ENCODE peak calls at places on chromosomes 11 and 22, in six cellular contexts. V is GM23338, P is HCT116, A is endothelial cell of umbilical vein, J is H1, Y is HepG2. G is an unnamed sample.

GRCh38 chr11:74487875-74488274 is 5.6 kb downstream of the LIPT2 start:
- DNase-seq in A (no peak), V (peak), Y (peak), J (no peak), P (peak), G (no peak)

GRCh38 chr11:122045181-122045586 is 70.8 kb downstream of the BLID start:
- DNase-seq in J (no peak), A (peak), Y (no peak), V (no peak), P (no peak), G (no peak)

GRCh38 chr11:40689823-40690222 is 769.6 kb downstream of the LRRC4C start:
- DNase-seq in P (no peak), Y (peak), V (no peak), J (no peak), A (no peak), G (no peak)

GRCh38 chr22:32206774-32207758 is 2.2 kb upstream of the RFPL2 start:
- DNase-seq in V (peak), P (peak), A (no peak), J (peak), Y (peak), G (no peak)

GRCh38 chr11:32310218-32310601 is 125.1 kb downstream of the WT1 start:
- DNase-seq in A (no peak), Y (no peak), J (no peak), V (no peak), P (no peak), G (no peak)

GRCh38 chr11:130315354-130315970 is 745 bp upstream of the ZBTB44 start:
- DNase-seq in J (peak), A (no peak), P (no peak), Y (no peak), V (peak), G (no peak)

GRCh38 chr11:71927813-71928738 is at the start of gene XNDC1N:
- DNase-seq in A (peak), Y (peak), J (peak), P (peak), V (peak), G (peak)

GRCh38 chr11:1732421-1733008 is 17.9 kb downstream of the IFITM10 start:
- DNase-seq in Y (no peak), J (no peak), P (no peak), A (no peak), V (no peak), G (no peak)

GRCh38 chr11:102410382-102410784 is 42.2 kb downstream of the TMEM123 start:
- DNase-seq in Y (no peak), V (peak), A (no peak), P (no peak), J (no peak), G (no peak)

GRCh38 chr11:12266943-12267342 is 110.4 kb upstream of the PARVA start:
- DNase-seq in A (no peak), P (no peak), V (peak), Y (no peak), J (no peak), G (no peak)

GRCh38 chr11:114988644-114989043 is 310.3 kb downstream of the NXPE2 start:
- DNase-seq in V (no peak), Y (no peak), A (no peak), P (no peak), J (no peak), G (no peak)
- TF ChIP-seq POLR2AphosphoS5 in V (no peak), Y (no peak), A (no peak), P (no peak), J (no peak), G (no peak)

GRCh38 chr22:24175160-24175808 is 6.0 kb upstream of the SUSD2 start:
- DNase-seq in V (peak), J (peak), P (peak), A (peak), Y (peak), G (no peak)
- TF ChIP-seq EZH2 in V (no peak), J (no peak), P (no peak), A (no peak), Y (no peak), G (no peak)

DNA sequence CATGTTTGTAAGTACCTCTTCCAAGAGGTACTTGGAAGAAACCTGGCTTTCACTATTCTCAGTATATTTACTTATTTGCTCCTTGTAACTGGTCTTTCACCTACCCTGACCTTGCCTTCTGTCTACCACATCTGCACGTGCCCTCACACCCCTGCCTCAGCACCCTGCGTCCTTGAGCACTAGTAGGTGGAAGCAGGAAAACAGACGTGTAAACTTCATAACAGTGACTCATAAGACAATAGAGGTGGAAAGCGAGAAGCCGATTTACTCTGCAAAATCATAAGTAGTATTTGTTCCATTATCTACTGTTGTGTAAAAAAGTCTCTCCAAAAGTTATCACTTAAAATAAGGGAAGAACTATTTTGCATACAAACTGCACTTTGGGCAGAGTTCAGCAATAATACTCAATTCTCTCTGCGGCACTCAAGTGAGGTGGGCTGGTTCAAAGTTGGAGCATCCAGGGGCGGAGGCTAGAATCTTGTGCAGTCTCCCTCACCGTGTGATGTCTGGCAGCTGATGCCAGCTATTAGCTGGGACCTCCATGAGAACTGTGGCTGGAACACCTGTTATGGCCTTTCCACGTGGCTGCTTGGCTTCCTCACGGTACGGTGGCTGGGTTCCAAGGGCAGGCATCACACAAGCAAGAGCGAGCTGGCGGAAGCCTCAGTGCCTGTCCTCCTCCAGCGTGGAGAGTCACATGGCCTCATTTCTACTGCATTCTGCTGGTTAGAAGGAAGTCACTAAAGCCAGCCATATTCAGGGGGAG is 30.4 kb downstream of the PACS1 start:
- DNase-seq in A (no peak), J (no peak), V (peak), Y (no peak), P (no peak), G (no peak)
- TF ChIP-seq POLR2AphosphoS5 in A (no peak), J (no peak), V (no peak), Y (no peak), P (no peak), G (no peak)

DNA sequence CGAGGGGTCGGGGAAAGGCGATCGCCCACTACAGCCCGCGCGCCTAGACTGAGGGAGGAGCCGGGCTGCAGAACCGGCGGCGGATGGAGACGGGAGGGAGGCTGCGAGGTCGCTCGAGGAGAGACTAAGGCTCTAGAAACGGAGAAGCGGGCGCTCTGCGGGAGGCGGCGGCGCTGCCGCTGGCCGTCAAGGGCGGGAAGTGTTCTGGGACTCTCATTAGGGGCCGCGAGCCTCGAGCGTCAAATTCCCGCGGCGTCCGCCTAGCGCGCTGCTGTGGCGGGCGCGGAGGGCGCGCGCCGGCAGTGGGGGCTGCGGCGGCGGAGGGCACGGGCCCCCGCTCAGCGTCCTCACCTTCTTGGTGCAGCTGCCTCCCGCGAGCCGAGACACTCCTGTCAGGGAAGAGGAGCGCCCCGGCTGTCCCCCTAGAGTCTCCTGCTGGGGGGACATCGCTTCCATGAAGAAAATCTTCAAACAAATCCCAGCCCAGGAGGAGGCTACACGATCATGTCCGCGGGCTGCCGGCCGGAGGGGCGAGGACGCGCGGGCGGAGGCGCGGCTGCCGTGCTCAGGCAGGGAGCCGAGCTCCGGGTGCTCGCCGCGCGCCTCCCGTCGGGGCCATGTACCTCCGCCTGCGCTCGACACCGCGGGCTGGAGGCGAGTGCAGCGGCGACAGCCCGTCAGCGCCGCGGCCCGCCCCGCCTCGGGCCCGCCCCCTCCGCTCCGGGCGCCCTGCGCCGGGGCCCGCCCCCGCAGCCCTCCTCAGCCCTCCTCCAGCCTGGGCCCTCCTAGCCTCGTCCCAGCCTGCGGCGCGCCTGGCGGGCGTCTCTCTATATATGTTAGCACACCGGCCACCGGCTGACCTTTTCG is at the start of gene ARHGAP20:
- DNase-seq in J (peak), A (peak), Y (peak), V (peak), P (no peak), G (no peak)
- TF ChIP-seq EZH2 in J (no peak), A (no peak), Y (no peak), V (peak), P (no peak), G (no peak)

GRCh38 chr11:61797263-61797944 is 4.7 kb downstream of the FEN1 start:
- DNase-seq in J (no peak), Y (peak), P (peak), A (peak), V (peak), G (peak)

GRCh38 chr11:61796127-61796526 is 3.4 kb downstream of the FEN1 start:
- DNase-seq in A (no peak), V (no peak), J (no peak), P (no peak), Y (no peak), G (no peak)

GRCh38 chr11:61803889-61804647 is 11.4 kb downstream of the FEN1 start:
- DNase-seq in A (no peak), Y (no peak), V (no peak), J (no peak), P (no peak), G (no peak)

GRCh38 chr11:61800331-61801281 is 7.9 kb downstream of the FEN1 start:
- DNase-seq in V (no peak), J (no peak), Y (no peak), A (no peak), P (no peak), G (no peak)

DNA sequence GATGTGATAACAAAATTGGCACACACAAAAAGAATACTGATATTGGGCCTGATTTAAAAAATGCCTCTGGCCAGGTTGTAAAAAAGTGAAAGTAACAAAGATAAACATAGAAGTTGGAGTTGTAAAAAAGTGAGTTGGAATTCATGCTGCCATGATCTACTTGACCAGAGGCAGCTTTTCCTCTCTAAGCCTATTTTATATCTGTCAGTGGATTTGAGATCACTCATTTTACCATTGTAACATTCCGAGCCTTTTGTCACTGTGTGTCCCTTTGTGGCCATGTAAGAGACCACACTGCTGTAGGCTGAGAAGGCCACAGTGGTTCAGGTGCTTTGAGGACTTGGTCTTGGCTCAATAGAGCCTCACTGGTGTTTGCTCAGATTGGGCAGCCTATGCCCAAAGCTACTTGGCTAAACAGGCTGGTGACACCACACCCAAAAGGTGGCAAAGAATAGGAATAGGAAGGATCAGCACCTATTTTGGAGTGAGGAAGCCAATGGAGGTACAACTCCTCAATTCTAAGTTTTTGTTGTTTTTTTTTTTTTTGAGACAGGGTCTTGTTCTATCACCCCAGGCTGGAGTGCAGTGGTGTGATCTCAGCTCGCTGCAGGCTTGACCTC is 7.1 kb downstream of the FEN1 start:
- DNase-seq in P (no peak), J (no peak), A (no peak), Y (no peak), V (no peak), G (no peak)
- TF ChIP-seq POLR2AphosphoS5 in P (no peak), J (peak), A (no peak), Y (no peak), V (no peak), G (peak)

GRCh38 chr11:69820441-69820840 is 1.2 kb upstream of the FGF3 start:
- DNase-seq in A (no peak), V (no peak), J (no peak), Y (no peak), P (no peak), G (no peak)

GRCh38 chr11:69821511-69822040 is 2.4 kb upstream of the FGF3 start:
- DNase-seq in A (no peak), Y (no peak), P (no peak), V (no peak), J (no peak), G (no peak)

GRCh38 chr11:69819109-69819490 is at the start of gene FGF3:
- DNase-seq in A (no peak), V (peak), P (no peak), Y (no peak), J (no peak), G (no peak)

GRCh38 chr11:69818243-69819108 is 740 bp downstream of the FGF3 start:
- DNase-seq in Y (no peak), P (no peak), J (peak), V (peak), A (no peak), G (no peak)

GRCh38 chr11:69819541-69820070 is 390 bp upstream of the FGF3 start:
- DNase-seq in P (no peak), A (no peak), J (peak), V (peak), Y (no peak), G (no peak)
- TF ChIP-seq EZH2 in P (no peak), A (no peak), J (peak), V (peak), Y (no peak), G (no peak)

GRCh38 chr11:497565-498296 is 9.3 kb downstream of the RNH1 start:
- DNase-seq in V (no peak), P (no peak), J (no peak), Y (no peak), A (no peak), G (no peak)
- TF ChIP-seq POLR2AphosphoS5 in V (no peak), P (no peak), J (no peak), Y (no peak), A (no peak), G (no peak)

GRCh38 chr11:45287316-45287903 is 1.3 kb upstream of the SYT13 start:
- DNase-seq in J (no peak), A (no peak), P (no peak), Y (no peak), V (no peak), G (no peak)

GRCh38 chr11:45285289-45285828 is 782 bp downstream of the SYT13 start:
- DNase-seq in P (no peak), J (peak), Y (no peak), V (peak), A (no peak), G (no peak)

GRCh38 chr11:45288395-45288794 is 2.3 kb upstream of the SYT13 start:
- DNase-seq in A (no peak), J (no peak), Y (no peak), P (no peak), V (no peak), G (no peak)

GRCh38 chr11:45289369-45289768 is 3.2 kb upstream of the SYT13 start:
- DNase-seq in A (no peak), J (no peak), P (no peak), V (no peak), Y (no peak), G (no peak)

DNA sequence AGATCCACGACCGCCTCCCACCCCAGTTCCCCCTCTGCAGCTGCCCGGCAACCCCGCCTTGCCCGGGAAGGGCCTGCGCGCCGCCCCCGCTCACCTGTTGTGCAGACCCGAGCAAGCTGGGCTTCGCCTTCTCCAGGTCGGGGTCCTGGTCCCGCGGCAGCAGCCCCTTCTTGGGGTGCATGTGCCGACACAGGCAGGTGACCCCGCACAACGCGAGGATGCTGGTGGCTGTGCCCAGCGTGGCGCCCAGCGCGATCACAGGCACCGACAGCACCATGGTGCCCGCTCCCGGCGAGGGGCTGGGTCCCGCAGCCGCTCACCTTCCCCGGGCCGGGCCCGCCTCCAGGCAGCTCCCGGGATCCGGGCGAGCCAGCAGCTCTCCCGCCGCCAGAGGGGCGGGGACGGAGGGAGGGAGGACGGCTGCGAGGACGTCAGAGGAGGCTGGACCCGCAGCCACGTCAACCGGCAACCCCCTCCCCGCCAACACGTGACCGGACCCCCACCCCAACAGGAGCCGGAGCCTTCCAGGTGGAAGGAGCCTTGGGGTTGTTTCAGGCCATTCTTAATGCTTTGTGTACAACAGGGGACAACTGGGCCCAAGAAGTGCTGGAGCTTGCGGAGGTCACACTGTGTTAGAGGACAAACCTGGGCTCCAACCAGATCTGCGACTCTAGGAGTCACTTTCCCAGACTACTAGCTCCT is at the start of gene SYT13:
- DNase-seq in A (no peak), J (peak), P (no peak), V (peak), Y (no peak), G (no peak)
- TF ChIP-seq EZH2 in A (peak), J (no peak), P (no peak), V (no peak), Y (no peak), G (peak)

GRCh38 chr22:40415531-40416266 is 45.3 kb downstream of the SGSM3 start:
- DNase-seq in P (no peak), J (no peak), A (peak), Y (no peak), V (no peak), G (no peak)
- TF ChIP-seq POLR2AphosphoS5 in P (no peak), J (no peak), A (no peak), Y (no peak), V (no peak), G (no peak)

DNA sequence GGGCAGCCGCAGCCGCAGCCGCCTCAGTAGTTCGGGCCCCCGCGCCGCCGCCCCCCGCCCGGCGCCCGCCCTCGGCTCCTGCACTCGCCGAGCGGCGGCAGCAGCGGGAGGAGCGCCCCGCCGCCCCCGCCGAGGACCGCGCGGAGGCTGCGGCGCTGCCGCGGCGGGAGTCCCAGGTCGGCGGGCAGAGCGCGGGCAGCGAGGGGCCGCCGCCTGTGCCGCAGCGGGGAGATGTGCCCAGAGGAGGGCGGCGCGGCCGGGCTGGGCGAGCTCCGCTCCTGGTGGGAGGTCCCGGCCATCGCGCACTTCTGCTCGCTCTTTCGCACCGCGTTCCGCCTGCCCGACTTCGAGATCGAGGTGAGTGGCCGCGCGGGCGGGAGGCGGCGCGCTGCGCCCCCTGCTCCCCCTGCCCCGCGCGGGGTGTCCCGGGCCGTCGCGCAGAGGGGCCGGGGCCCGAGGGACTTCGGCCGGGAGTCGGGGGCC is 334 bp downstream of the CECR2 start:
- DNase-seq in P (no peak), A (no peak), J (peak), Y (no peak), V (peak), G (no peak)
- TF ChIP-seq EZH2 in P (no peak), A (no peak), J (no peak), Y (no peak), V (no peak), G (no peak)